ENCODE peak calls at places on chromosomes 11 and 22, in seven cellular contexts. C is right lobe of liver, J is A549, Q is stomach, N is Peyer's patch, P is IMR-90, W is uterus. B is an unnamed sample.

GRCh38 chr11:118621071-118621815 is 13.8 kb downstream of the PHLDB1 start:
- DNase-seq in C (peak; percentile 73), J (no peak), Q (peak; percentile 85), N (peak; percentile 80), P (peak; percentile 86), W (peak; percentile 90), B (peak; percentile 94)

GRCh38 chr11:105507496-105508254 is 102.2 kb upstream of the GRIA4 start:
- DNase-seq in C (no peak), J (no peak), Q (no peak), N (no peak), P (no peak), W (no peak), B (no peak)

GRCh38 chr11:61747389-61748285 is 4.8 kb upstream of the MYRF start:
- DNase-seq in C (peak; percentile 85), J (peak; percentile 79), Q (peak; percentile 91), N (peak; percentile 88), P (peak; percentile 59), W (peak; percentile 75), B (peak; percentile 84)

GRCh38 chr22:30362632-30363281 is 6.0 kb downstream of the CCDC157 start:
- DNase-seq in C (no peak), J (no peak), Q (no peak), N (no peak), P (no peak), W (no peak), B (no peak)

GRCh38 chr22:24433868-24434471 is 6.6 kb downstream of the ADORA2A start:
- DNase-seq in C (peak; percentile 34), J (no peak), Q (no peak), N (peak; percentile 34), P (peak; percentile 73), W (no peak), B (no peak)

GRCh38 chr11:132058211-132058772 is 687.9 kb downstream of the NTM start:
- DNase-seq in C (no peak), J (no peak), Q (no peak), N (no peak), P (peak; percentile 61), W (no peak), B (peak; percentile 13)

GRCh38 chr11:93344855-93345333 is 14.4 kb downstream of the DEUP1 start:
- DNase-seq in C (no peak), J (no peak), Q (no peak), N (no peak), P (no peak), W (no peak), B (no peak)

GRCh38 chr11:119382101-119382500 is 611 bp upstream of the USP2 start:
- DNase-seq in C (no peak), J (no peak), Q (no peak), N (no peak), P (no peak), W (no peak), B (no peak)

GRCh38 chr11:43282607-43283440 is 29.0 kb upstream of the API5 start:
- DNase-seq in C (peak; percentile 31), J (peak; percentile 40), Q (no peak), N (peak; percentile 53), P (peak; percentile 16), W (no peak), B (no peak)

GRCh38 chr11:117796456-117797428 is at the start of gene DSCAML1:
- DNase-seq in C (no peak), J (no peak), Q (no peak), N (no peak), P (no peak), W (no peak), B (no peak)

GRCh38 chr11:45577755-45578154 is 87.7 kb downstream of the CHST1 start:
- DNase-seq in C (no peak), J (no peak), Q (no peak), N (no peak), P (no peak), W (no peak), B (no peak)

GRCh38 chr22:50306753-50307749 is at the start of gene PLXNB2:
- DNase-seq in C (peak; percentile 84), J (peak; percentile 77), Q (peak; percentile 84), N (peak; percentile 86), P (peak; percentile 80), W (peak; percentile 83), B (peak; percentile 90)

GRCh38 chr11:3994030-3994640 is 100.5 kb upstream of the RRM1 start:
- DNase-seq in C (no peak), J (peak; percentile 40), Q (no peak), N (no peak), P (peak; percentile 16), W (no peak), B (no peak)

GRCh38 chr11:10792385-10793068 is 16.2 kb downstream of the EIF4G2 start:
- DNase-seq in C (peak; percentile 94), J (peak; percentile 86), Q (peak; percentile 89), N (peak; percentile 94), P (peak; percentile 62), W (peak; percentile 80), B (peak; percentile 88)

GRCh38 chr22:38272373-38273134 is at the start of gene TMEM184B:
- DNase-seq in C (peak; percentile 86), J (peak; percentile 55), Q (peak; percentile 86), N (peak; percentile 88), P (peak; percentile 58), W (peak; percentile 73), B (peak; percentile 92)

GRCh38 chr11:44748606-44749005 is 21.8 kb downstream of the TSPAN18 start:
- DNase-seq in C (no peak), J (no peak), Q (no peak), N (no peak), P (no peak), W (peak; percentile 10), B (no peak)

GRCh38 chr11:63813035-63813562 is at the start of gene SPINDOC:
- DNase-seq in C (peak; percentile 84), J (peak; percentile 60), Q (peak; percentile 80), N (peak; percentile 83), P (peak; percentile 47), W (peak; percentile 75), B (peak; percentile 88)

GRCh38 chr11:104324276-104324675 is 160.3 kb upstream of the PDGFD start:
- DNase-seq in C (no peak), J (no peak), Q (no peak), N (no peak), P (no peak), W (no peak), B (no peak)

GRCh38 chr11:27688076-27688475 is 12.2 kb downstream of the BDNF start:
- DNase-seq in C (no peak), J (no peak), Q (no peak), N (no peak), P (no peak), W (no peak), B (no peak)

GRCh38 chr22:30005213-30005857 is 74.9 kb upstream of the HORMAD2 start:
- DNase-seq in C (peak; percentile 41), J (peak; percentile 53), Q (peak; percentile 81), N (peak; percentile 78), P (peak; percentile 68), W (peak; percentile 71), B (no peak)

GRCh38 chr11:14270690-14271542 is 88.1 kb downstream of the RRAS2 start:
- DNase-seq in C (no peak), J (no peak), Q (no peak), N (no peak), P (no peak), W (no peak), B (no peak)

GRCh38 chr22:29690481-29690880 is 29.3 kb upstream of the CABP7 start:
- DNase-seq in C (no peak), J (no peak), Q (no peak), N (no peak), P (no peak), W (no peak), B (no peak)

GRCh38 chr11:645536-645935 is 8.5 kb downstream of the DRD4 start:
- DNase-seq in C (no peak), J (no peak), Q (no peak), N (no peak), P (no peak), W (no peak), B (no peak)
- TF ChIP-seq POLR2A in C (no peak), J (no peak), Q (no peak), N (no peak), P (no peak), W (no peak), B (no peak)

GRCh38 chr11:35116245-35116644 is 22.7 kb upstream of the CD44 start:
- DNase-seq in C (no peak), J (no peak), Q (no peak), N (no peak), P (no peak), W (no peak), B (no peak)

GRCh38 chr11:35121326-35121865 is 17.6 kb upstream of the CD44 start:
- DNase-seq in C (no peak), J (no peak), Q (no peak), N (no peak), P (no peak), W (no peak), B (no peak)

GRCh38 chr11:35115688-35116030 is 23.3 kb upstream of the CD44 start:
- DNase-seq in C (no peak), J (no peak), Q (no peak), N (no peak), P (no peak), W (no peak), B (no peak)

GRCh38 chr11:35116762-35117588 is 22.0 kb upstream of the CD44 start:
- DNase-seq in C (no peak), J (no peak), Q (no peak), N (no peak), P (peak; percentile 55), W (peak; percentile 79), B (peak; percentile 40)

GRCh38 chr11:35118906-35119305 is 20.1 kb upstream of the CD44 start:
- DNase-seq in C (no peak), J (no peak), Q (no peak), N (no peak), P (no peak), W (no peak), B (no peak)
- H3K4me1 ChIP-seq in C (no peaks in the 10 kb centered on the region), J (peaks cover 11% of the 10 kb centered on the region), Q (peaks cover 30% of the 10 kb centered on the region), N (no peaks in the 10 kb centered on the region), P (peaks cover 7% of the 10 kb centered on the region), W (peaks cover 10% of the 10 kb centered on the region), B (peaks cover 12% of the 10 kb centered on the region)

GRCh38 chr11:65662802-65663633 is at the start of gene RELA:
- DNase-seq in C (peak; percentile 95), J (peak; percentile 91), Q (peak; percentile 93), N (peak; percentile 94), P (peak; percentile 93), W (peak; percentile 97), B (peak; percentile 96)
- TF ChIP-seq POLR2A in C (peak; percentile 84), J (peak; percentile 74), Q (no peak), N (peak; percentile 74), P (peak; percentile 83), W (peak; percentile 88), B (peak; percentile 84)

DNA sequence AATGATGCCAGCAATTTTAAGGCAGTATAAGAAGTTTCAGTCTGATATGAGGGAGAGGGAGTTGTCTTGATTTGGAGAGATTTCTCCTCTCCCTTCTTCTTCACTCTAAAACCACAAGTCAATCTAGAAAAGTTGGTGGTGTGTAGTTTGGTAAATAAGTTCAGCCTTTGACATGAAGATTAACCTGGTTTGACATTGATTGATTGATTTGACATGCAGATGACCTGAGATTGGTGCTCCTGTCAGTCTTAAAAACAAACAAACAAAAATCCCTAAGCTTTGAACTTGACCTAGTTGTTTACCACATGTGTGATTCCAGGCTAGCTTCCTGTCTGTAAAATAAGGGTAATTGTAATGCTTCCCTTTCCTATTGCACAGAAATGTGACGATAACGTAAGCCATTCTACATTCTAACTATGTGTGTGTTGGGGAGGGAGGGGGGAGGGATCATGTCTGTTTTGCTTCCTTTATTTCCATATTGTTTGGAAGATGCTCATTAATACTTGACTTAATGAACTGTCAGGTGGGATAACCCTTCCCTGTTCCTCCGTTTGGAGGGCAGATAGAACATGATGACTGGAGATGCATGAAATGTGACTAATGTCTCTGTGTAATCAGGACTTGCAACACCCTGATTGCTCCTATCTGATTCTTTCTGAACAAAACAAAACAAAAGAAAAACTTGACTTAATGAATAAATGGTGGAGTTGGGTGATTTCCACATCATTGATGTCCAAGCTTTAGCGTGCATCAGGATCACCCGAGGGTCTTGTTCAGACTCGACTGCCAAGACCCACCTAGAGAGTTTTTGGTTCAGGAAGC is 106.0 kb upstream of the CLMP start:
- DNase-seq in C (no peak), J (peak; percentile 13), Q (no peak), N (no peak), P (peak; percentile 68), W (no peak), B (no peak)
- H3K4me1 ChIP-seq in C (peaks cover 4% of the 10 kb centered on the region), J (peaks cover 17% of the 10 kb centered on the region), Q (peaks cover 14% of the 10 kb centered on the region), N (peaks cover 6% of the 10 kb centered on the region), P (peaks cover 6% of the 10 kb centered on the region), W (no peaks in the 10 kb centered on the region), B (peaks cover 10% of the 10 kb centered on the region)